ENCODE peak calls at places on chromosome 4, in eight cellular contexts. R, H, W, K, J, M, Z and V are unnamed samples. For H3K9me3, the result is how much of the 10 kb centered on the place peaks cover.

GRCh38 chr4:52915730-52916129 is 53.6 kb downstream of the RASL11B start:
- DNase-seq in Z (no peak), R (no peak), J (no peak), H (no peak), K (no peak), W (no peak), M (no peak), V (no peak)

GRCh38 chr4:186848437-186848836 is 124.8 kb upstream of the FAT1 start:
- DNase-seq in Z (no peak), K (no peak), W (no peak), J (no peak), R (no peak), H (no peak), M (no peak), V (no peak)

GRCh38 chr4:138736362-138736761 is 279.2 kb upstream of the NOCT start:
- DNase-seq in M (no peak), W (no peak), J (no peak), Z (no peak), H (no peak), K (no peak), R (peak), V (no peak)

GRCh38 chr4:165440415-165440882 is 61.6 kb downstream of the CPE start:
- DNase-seq in H (no peak), R (peak), J (no peak), M (no peak), W (no peak), K (peak), Z (no peak), V (no peak)

GRCh38 chr4:52853351-52853750 is 8.8 kb upstream of the RASL11B start:
- DNase-seq in J (no peak), K (no peak), M (no peak), R (peak), H (no peak), Z (no peak), W (no peak), V (no peak)

GRCh38 chr4:186627226-186627865 is 72.0 kb upstream of the MTNR1A start:
- DNase-seq in K (peak), W (no peak), J (no peak), H (no peak), Z (no peak), R (peak), M (no peak), V (no peak)

GRCh38 chr4:91319869-91320268 is 983.9 kb upstream of the GRID2 start:
- DNase-seq in R (no peak), K (no peak), W (no peak), Z (no peak), H (no peak), J (no peak), M (no peak), V (no peak)

GRCh38 chr4:2615821-2616220 is 79.4 kb downstream of the FAM193A start:
- DNase-seq in Z (peak), W (no peak), R (no peak), K (no peak), M (no peak), J (no peak), H (peak), V (no peak)

GRCh38 chr4:124499266-124499665 is 213.3 kb downstream of the ANKRD50 start:
- DNase-seq in W (no peak), J (no peak), Z (no peak), K (no peak), R (peak), M (no peak), H (no peak), V (no peak)

GRCh38 chr4:146124023-146124680 is 51.4 kb upstream of the LSM6 start:
- DNase-seq in J (no peak), W (no peak), Z (no peak), H (no peak), M (no peak), K (no peak), R (peak), V (no peak)

DNA sequence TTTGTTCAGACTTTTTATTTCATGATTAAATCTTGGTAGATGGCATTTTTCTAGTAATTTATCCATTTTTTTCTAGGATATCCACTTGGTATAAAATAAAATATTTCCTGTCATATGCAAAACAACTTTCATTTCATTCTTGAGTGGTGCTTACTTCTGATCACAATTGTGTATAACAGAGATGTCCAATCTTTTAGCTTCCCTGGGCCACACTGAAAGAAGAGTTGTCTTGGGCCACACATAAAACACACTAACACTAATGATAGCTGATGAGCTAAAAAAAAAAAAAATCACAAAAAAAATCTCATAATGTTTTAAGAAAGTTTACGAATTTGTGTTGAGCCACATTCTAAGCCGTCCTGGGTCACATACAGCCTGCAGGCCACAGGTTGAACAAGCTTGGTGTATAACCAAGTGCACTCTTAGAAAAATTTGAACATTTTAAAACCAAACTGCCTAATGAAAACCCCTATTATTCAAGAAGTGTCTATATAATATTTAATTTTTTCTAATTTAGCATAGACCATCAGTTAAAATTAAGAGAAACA is 41.3 kb upstream of the SPP1 start:
- DNase-seq in R (no peak), W (no peak), H (no peak), K (no peak), J (no peak), Z (no peak), M (no peak), V (no peak)
- H3K27ac ChIP-seq in R (no peak), W (no peak), H (no peak), K (no peak), J (no peak), Z (no peak), M (no peak), V (no peak)

GRCh38 chr4:54585321-54586000 is 72.3 kb upstream of the KIT start:
- DNase-seq in R (peak), M (no peak), W (no peak), Z (no peak), H (no peak), J (no peak), K (no peak), V (no peak)
- H3K9me3 ChIP-seq in R (under half), M (under half), W (under half), Z (under half), H (under half), J (under half), K (under half), V (under half)

GRCh38 chr4:157128395-157128794 is 52.4 kb downstream of the GLRB start:
- DNase-seq in M (no peak), R (peak), Z (no peak), H (no peak), J (no peak), W (no peak), K (peak), V (no peak)
- TF ChIP-seq CTCF in M (no peak), R (peak), Z (peak), H (no peak), J (peak), W (peak), K (peak), V (no peak)

DNA sequence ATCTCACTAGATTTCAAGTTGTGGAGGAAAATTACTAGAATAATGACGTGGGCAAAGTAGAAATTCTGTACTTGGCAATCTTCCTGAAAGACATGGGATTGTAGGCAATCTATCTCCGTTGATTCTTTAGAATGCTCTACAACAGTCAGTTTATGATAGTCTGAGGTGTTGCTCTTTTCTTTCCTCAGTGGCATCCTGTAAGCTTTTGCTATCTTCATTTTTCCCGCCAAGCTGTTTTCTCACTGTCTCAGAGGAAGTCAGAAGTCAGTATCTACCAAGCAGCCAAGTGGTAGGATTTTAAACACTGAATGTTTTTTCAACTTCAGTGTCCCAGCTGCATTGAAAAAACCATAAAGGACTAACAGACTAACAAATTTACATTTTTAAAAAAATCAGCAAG is 23.7 kb downstream of the PCDH7 start:
- DNase-seq in J (no peak), W (no peak), Z (no peak), K (no peak), R (no peak), H (no peak), M (no peak), V (no peak)
- H3K27ac ChIP-seq in J (peak), W (no peak), Z (no peak), K (no peak), R (no peak), H (no peak), M (no peak), V (no peak)

DNA sequence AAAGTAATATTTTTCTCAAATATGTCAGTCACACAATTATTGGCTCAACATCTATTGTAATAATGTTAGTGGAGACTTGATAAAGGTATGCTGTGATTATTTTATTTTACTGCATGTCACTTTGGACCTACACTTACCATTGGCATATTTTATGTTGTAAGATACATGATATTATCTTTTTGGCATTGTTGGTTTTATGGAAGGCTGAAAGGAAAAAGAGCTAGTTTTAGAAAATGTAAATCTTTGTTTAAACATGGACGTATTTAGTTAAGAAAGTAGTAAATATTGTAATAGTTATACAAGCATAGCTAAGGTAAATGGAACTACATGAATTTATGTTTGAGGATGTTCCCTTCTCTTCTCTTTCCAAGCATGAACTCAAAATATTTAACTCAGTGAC is 1399.3 kb downstream of the STIM2 start:
- DNase-seq in H (no peak), K (no peak), W (no peak), M (no peak), Z (no peak), R (no peak), J (no peak), V (no peak)
- H3K9me3 ChIP-seq in H (under half), K (under half), W (under half), M (under half), Z (under half), R (under half), J (under half), V (under half)

GRCh38 chr4:111282035-111282434 is 659.2 kb upstream of the PITX2 start:
- DNase-seq in K (no peak), J (no peak), W (no peak), R (no peak), M (no peak), H (no peak), Z (no peak), V (no peak)

GRCh38 chr4:111281219-111281618 is 658.3 kb upstream of the PITX2 start:
- DNase-seq in K (no peak), Z (no peak), M (no peak), J (no peak), R (no peak), H (no peak), W (no peak), V (no peak)

DNA sequence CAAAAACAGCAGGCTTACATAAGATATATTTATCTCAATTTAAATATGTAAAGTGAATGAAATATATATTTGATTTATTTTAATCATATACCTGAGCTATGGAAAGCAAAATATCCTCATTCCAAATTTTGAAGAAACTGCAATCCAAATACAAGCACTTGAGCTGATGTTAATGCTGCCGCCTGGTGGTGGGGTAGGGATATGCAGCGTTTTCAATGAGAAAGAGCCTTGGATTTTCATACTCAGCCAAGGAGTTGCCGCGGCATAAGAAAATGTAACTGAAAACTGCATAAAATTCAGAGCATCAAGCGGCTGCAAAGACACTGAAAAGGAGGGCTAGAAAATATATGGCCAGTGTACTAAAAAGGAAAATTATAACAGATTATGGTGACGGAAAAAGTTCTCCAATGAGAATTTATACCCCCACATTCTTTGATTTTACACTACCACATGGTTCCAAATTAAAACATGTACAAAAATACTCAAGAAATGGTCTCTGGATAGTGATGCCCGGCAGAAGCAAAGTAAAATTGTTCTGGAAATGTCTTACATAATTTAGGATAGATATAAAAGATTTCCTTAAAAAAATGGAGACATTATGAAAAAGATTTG is 660.3 kb upstream of the PITX2 start:
- DNase-seq in W (peak), H (peak), R (peak), K (peak), J (peak), Z (peak), M (no peak), V (no peak)
- TF ChIP-seq CTCF in W (peak), H (peak), R (peak), K (peak), J (peak), Z (peak), M (peak), V (peak)

DNA sequence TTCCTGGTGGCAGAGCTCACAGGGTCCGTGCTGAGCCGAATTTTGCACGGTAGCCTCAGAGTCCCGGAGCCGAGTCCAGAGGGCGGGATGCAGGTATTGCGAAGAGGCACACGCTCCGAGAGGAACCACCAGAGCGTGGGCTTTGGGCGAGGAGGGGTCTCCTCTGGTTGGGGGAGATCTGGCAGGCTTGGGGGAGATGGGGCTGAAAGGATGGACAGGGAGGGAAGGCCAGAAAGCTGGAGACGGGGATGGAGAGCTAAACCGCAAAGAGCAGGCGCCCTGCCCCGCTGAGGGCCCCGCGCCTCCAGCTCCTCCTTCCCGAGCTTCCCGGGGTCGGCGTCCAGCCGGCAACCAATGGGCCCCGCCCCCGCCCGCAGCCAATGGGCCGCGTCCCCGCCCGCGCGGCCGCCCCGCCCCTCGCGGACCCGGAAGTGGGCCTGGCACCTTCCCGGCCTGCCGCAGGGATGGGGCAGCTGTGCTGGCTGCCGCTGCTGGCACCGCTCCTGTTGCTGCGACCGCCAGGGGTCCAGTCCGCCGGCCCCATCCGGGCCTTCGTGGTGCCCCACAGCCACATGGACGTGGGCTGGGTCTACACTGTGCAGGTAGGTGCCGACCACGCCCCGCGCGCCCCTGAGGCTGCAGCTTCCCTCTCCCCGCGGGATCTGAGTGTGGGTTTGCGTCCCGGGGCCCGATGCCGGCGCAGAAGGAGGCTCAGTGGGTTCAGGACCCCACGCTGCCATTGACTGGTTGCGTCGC is at the start of gene MAN2B2:
- DNase-seq in K (peak), R (peak), Z (peak), M (peak), H (peak), W (peak), J (peak), V (peak)
- H3K27ac ChIP-seq in K (peak), R (no peak), Z (peak), M (peak), H (peak), W (peak), J (peak), V (peak)